ENCODE peak calls at places on chromosomes 2 and 18, in six cellular contexts. Y, H, U, J, I and W are unnamed samples.

GRCh38 chr2:128376241-128377041 is 57.8 kb upstream of the HS6ST1 start:
- DNase-seq in Y (no peak), H (no peak), U (no peak), J (no peak), I (no peak), W (no peak)

GRCh38 chr2:73156539-73157124 is 43.9 kb upstream of the RAB11FIP5 start:
- DNase-seq in Y (peak), H (peak), U (no peak), J (peak), I (peak), W (peak)

GRCh38 chr2:206804326-206804725 is 38.9 kb downstream of the FASTKD2 start:
- DNase-seq in Y (no peak), H (no peak), U (no peak), J (no peak), I (no peak), W (no peak)

GRCh38 chr2:179826297-179826696 is 35.1 kb downstream of the ZNF385B start:
- DNase-seq in Y (no peak), H (no peak), U (no peak), J (no peak), I (no peak), W (no peak)

GRCh38 chr2:17800693-17801458 is 15.4 kb upstream of the MSGN1 start:
- DNase-seq in Y (no peak), H (no peak), U (no peak), J (no peak), I (no peak), W (no peak)

GRCh38 chr2:234003972-234004617 is 46.4 kb upstream of the SPP2 start:
- DNase-seq in Y (no peak), H (peak), U (no peak), J (peak), I (peak), W (no peak)

GRCh38 chr18:74499633-74500032 is 3.5 kb downstream of the CNDP2 start:
- DNase-seq in Y (no peak), H (peak), U (peak), J (peak), I (no peak), W (no peak)

GRCh38 chr18:23565916-23566547 is 20.3 kb downstream of the NPC1 start:
- DNase-seq in Y (no peak), H (no peak), U (no peak), J (peak), I (no peak), W (no peak)

GRCh38 chr18:60739212-60739611 is 366.6 kb upstream of the MC4R start:
- DNase-seq in Y (no peak), H (no peak), U (no peak), J (no peak), I (no peak), W (no peak)